ENCODE peak calls at places on chromosomes 5 and 9, in seven cellular contexts. I, Y, T, S, P, W and O are unnamed samples.

GRCh38 chr5:107092695-107093094 is 578.0 kb downstream of the EFNA5 start:
- DNase-seq in I (no peak), Y (no peak), T (no peak), S (no peak), P (no peak), W (no peak), O (no peak)

GRCh38 chr5:60585618-60586017 is 114.3 kb downstream of the DEPDC1B start:
- DNase-seq in I (no peak), Y (no peak), T (no peak), S (no peak), P (no peak), W (no peak), O (no peak)

GRCh38 chr5:145666591-145666990 is 168.6 kb downstream of the PRELID2 start:
- DNase-seq in I (no peak), Y (no peak), T (no peak), S (no peak), P (no peak), W (no peak), O (no peak)

GRCh38 chr9:79701651-79702050 is 129.9 kb downstream of the TLE4 start:
- DNase-seq in I (no peak), Y (no peak), T (no peak), S (no peak), P (no peak), W (no peak), O (no peak)

GRCh38 chr9:105425817-105426433 is 21.9 kb upstream of the FSD1L start:
- DNase-seq in I (peak; percentile 33), Y (peak; percentile 9), T (no peak), S (no peak), P (no peak), W (no peak), O (no peak)

GRCh38 chr5:15008476-15008875 is 136.9 kb upstream of the ANKH start:
- DNase-seq in I (peak; percentile 89), Y (peak; percentile 78), T (peak; percentile 10), S (no peak), P (peak; percentile 96), W (no peak), O (no peak)

GRCh38 chr9:83218411-83219090 is 155.6 kb upstream of the RASEF start:
- DNase-seq in I (no peak), Y (no peak), T (no peak), S (no peak), P (no peak), W (no peak), O (no peak)

GRCh38 chr5:91438871-91439270 is 55.8 kb upstream of the ARRDC3 start:
- DNase-seq in I (no peak), Y (no peak), T (no peak), S (no peak), P (no peak), W (no peak), O (no peak)

GRCh38 chr9:128882677-128883590 is 1.0 kb downstream of the LRRC8A start:
- DNase-seq in I (peak; percentile 10), Y (peak; percentile 10), T (no peak), S (no peak), P (no peak), W (peak; percentile 38), O (peak; percentile 23)